ENCODE peak calls at places on chromosomes 3 and 15, in ten cellular contexts. H, A, F, L, Q, U, K, O, R and G are unnamed samples.

GRCh38 chr3:71962561-71963240 is 177.8 kb upstream of the PROK2 start:
- DNase-seq in H (no peak), A (no peak), F (no peak), L (no peak), Q (no peak), U (no peak), K (no peak), O (no peak), R (no peak), G (no peak)

GRCh38 chr3:15440891-15441290 is 13.5 kb downstream of the EAF1 start:
- DNase-seq in H (no peak), A (no peak), F (no peak), L (no peak), Q (no peak), U (no peak), K (no peak), O (no peak), R (no peak), G (no peak)

GRCh38 chr3:140341817-140342403 is 336.0 kb upstream of the TRIM42 start:
- DNase-seq in H (no peak), A (no peak), F (no peak), L (no peak), Q (no peak), U (peak), K (no peak), O (peak), R (no peak), G (no peak)

GRCh38 chr3:117510396-117510795 is 800.8 kb downstream of the TUSC7 start:
- DNase-seq in H (no peak), A (no peak), F (no peak), L (no peak), Q (no peak), U (no peak), K (no peak), O (no peak), R (no peak), G (no peak)

GRCh38 chr3:57646723-57647122 is 46.2 kb downstream of the DENND6A start:
- DNase-seq in H (no peak), A (no peak), F (no peak), L (peak), Q (no peak), U (no peak), K (no peak), O (no peak), R (no peak), G (no peak)

GRCh38 chr3:93973160-93974126 is at the start of gene PROS1:
- DNase-seq in H (peak), A (peak), F (peak), L (peak), Q (peak), U (peak), K (peak), O (peak), R (peak), G (peak)

GRCh38 chr3:143731776-143732175 is 116.5 kb downstream of the SLC9A9 start:
- DNase-seq in H (no peak), A (no peak), F (no peak), L (no peak), Q (no peak), U (no peak), K (no peak), O (peak), R (no peak), G (peak)

GRCh38 chr15:37253877-37254276 is 153.5 kb upstream of the MEIS2 start:
- DNase-seq in H (no peak), A (no peak), F (no peak), L (no peak), Q (no peak), U (no peak), K (no peak), O (no peak), R (no peak), G (no peak)

GRCh38 chr15:77507151-77507847 is 86.6 kb downstream of the HMG20A start:
- DNase-seq in H (no peak), A (peak), F (peak), L (no peak), Q (no peak), U (no peak), K (no peak), O (peak), R (no peak), G (peak)

GRCh38 chr3:197317250-197317963 is 19.0 kb upstream of the DLG1 start:
- DNase-seq in H (no peak), A (no peak), F (no peak), L (no peak), Q (no peak), U (no peak), K (no peak), O (no peak), R (no peak), G (no peak)

GRCh38 chr3:50572158-50572557 is 2.8 kb downstream of the HEMK1 start:
- DNase-seq in H (peak), A (peak), F (peak), L (peak), Q (peak), U (peak), K (peak), O (peak), R (peak), G (peak)

GRCh38 chr15:71629761-71630499 is 180.4 kb upstream of the NR2E3 start:
- DNase-seq in H (no peak), A (no peak), F (peak), L (no peak), Q (no peak), U (no peak), K (no peak), O (no peak), R (no peak), G (no peak)

GRCh38 chr3:54970895-54971294 is 43.0 kb upstream of the LRTM1 start:
- DNase-seq in H (no peak), A (no peak), F (no peak), L (no peak), Q (no peak), U (no peak), K (no peak), O (no peak), R (no peak), G (no peak)